ENCODE peak calls at places on chromosomes 5 and 9, in nine cellular contexts. One of them, this sample, is unnamed. For H3K27me3, the result is how much of the 10 kb centered on the place peaks cover.

GRCh38 chr5:1321576-1321975 is 23.3 kb downstream of the CLPTM1L start:
- DNase-seq in endodermal cell: peak
- DNase-seq in psoas muscle: no peak
- DNase-seq in HCT116: no peak
- DNase-seq in neural progenitor cell: no peak
- DNase-seq in heart left ventricle: no peak
- DNase-seq in SK-N-SH: no peak
- DNase-seq in thyroid gland: no peak
- DNase-seq in body of pancreas: no peak
- DNase-seq in this sample: no peak

GRCh38 chr9:109968702-109969450 is 188.9 kb downstream of the PALM2AKAP2 start:
- DNase-seq in neural progenitor cell: peak
- DNase-seq in body of pancreas: no peak
- DNase-seq in heart left ventricle: no peak
- DNase-seq in thyroid gland: peak
- DNase-seq in SK-N-SH: no peak
- DNase-seq in psoas muscle: no peak
- DNase-seq in endodermal cell: peak
- DNase-seq in HCT116: no peak
- DNase-seq in this sample: no peak

GRCh38 chr9:4725706-4726442 is 15.1 kb downstream of the AK3 start:
- DNase-seq in heart left ventricle: no peak
- DNase-seq in neural progenitor cell: no peak
- DNase-seq in SK-N-SH: no peak
- DNase-seq in HCT116: no peak
- DNase-seq in body of pancreas: no peak
- DNase-seq in endodermal cell: no peak
- DNase-seq in psoas muscle: no peak
- DNase-seq in thyroid gland: no peak
- DNase-seq in this sample: no peak

GRCh38 chr5:8445139-8445538 is 576.2 kb downstream of the MTRR start:
- DNase-seq in endodermal cell: no peak
- DNase-seq in SK-N-SH: no peak
- DNase-seq in neural progenitor cell: no peak
- DNase-seq in psoas muscle: no peak
- DNase-seq in thyroid gland: no peak
- DNase-seq in heart left ventricle: no peak
- DNase-seq in body of pancreas: no peak
- DNase-seq in HCT116: no peak
- DNase-seq in this sample: no peak

GRCh38 chr9:115117999-115118470 is at the start of gene TNC:
- DNase-seq in thyroid gland: peak
- DNase-seq in neural progenitor cell: peak
- DNase-seq in body of pancreas: peak
- DNase-seq in endodermal cell: peak
- DNase-seq in heart left ventricle: peak
- DNase-seq in HCT116: no peak
- DNase-seq in psoas muscle: peak
- DNase-seq in SK-N-SH: peak
- DNase-seq in this sample: no peak

GRCh38 chr9:110582156-110582555 is 2.6 kb upstream of the SVEP1 start:
- DNase-seq in thyroid gland: no peak
- DNase-seq in endodermal cell: peak
- DNase-seq in body of pancreas: no peak
- DNase-seq in psoas muscle: no peak
- DNase-seq in HCT116: no peak
- DNase-seq in SK-N-SH: no peak
- DNase-seq in heart left ventricle: no peak
- DNase-seq in neural progenitor cell: peak
- DNase-seq in this sample: no peak

GRCh38 chr5:67770431-67771025 is 445.0 kb upstream of the PIK3R1 start:
- DNase-seq in endodermal cell: no peak
- DNase-seq in HCT116: no peak
- DNase-seq in psoas muscle: no peak
- DNase-seq in SK-N-SH: no peak
- DNase-seq in body of pancreas: peak
- DNase-seq in neural progenitor cell: no peak
- DNase-seq in thyroid gland: peak
- DNase-seq in heart left ventricle: no peak
- DNase-seq in this sample: no peak

GRCh38 chr5:127290946-127291763 is 559 bp downstream of the MEGF10 start:
- DNase-seq in endodermal cell: peak
- DNase-seq in SK-N-SH: peak
- DNase-seq in thyroid gland: no peak
- DNase-seq in neural progenitor cell: peak
- DNase-seq in psoas muscle: no peak
- DNase-seq in body of pancreas: no peak
- DNase-seq in heart left ventricle: no peak
- DNase-seq in HCT116: no peak
- DNase-seq in this sample: no peak

GRCh38 chr9:112174223-112174964 is 703 bp downstream of the SUSD1 start:
- DNase-seq in body of pancreas: peak
- DNase-seq in HCT116: no peak
- DNase-seq in endodermal cell: peak
- DNase-seq in thyroid gland: peak
- DNase-seq in SK-N-SH: peak
- DNase-seq in heart left ventricle: peak
- DNase-seq in psoas muscle: peak
- DNase-seq in neural progenitor cell: peak
- DNase-seq in this sample: no peak

GRCh38 chr9:112174965-112175795 is at the start of gene SUSD1:
- DNase-seq in neural progenitor cell: peak
- DNase-seq in SK-N-SH: peak
- DNase-seq in HCT116: no peak
- DNase-seq in body of pancreas: peak
- DNase-seq in thyroid gland: peak
- DNase-seq in heart left ventricle: peak
- DNase-seq in endodermal cell: peak
- DNase-seq in psoas muscle: peak
- DNase-seq in this sample: no peak

GRCh38 chr9:112170968-112171367 is 4.1 kb downstream of the SUSD1 start:
- DNase-seq in neural progenitor cell: no peak
- DNase-seq in endodermal cell: no peak
- DNase-seq in HCT116: no peak
- DNase-seq in thyroid gland: no peak
- DNase-seq in heart left ventricle: no peak
- DNase-seq in psoas muscle: no peak
- DNase-seq in SK-N-SH: no peak
- DNase-seq in body of pancreas: no peak
- DNase-seq in this sample: no peak

GRCh38 chr9:112175796-112176315 is 759 bp upstream of the SUSD1 start:
- DNase-seq in neural progenitor cell: peak
- DNase-seq in HCT116: no peak
- DNase-seq in endodermal cell: peak
- DNase-seq in SK-N-SH: no peak
- DNase-seq in psoas muscle: no peak
- DNase-seq in heart left ventricle: no peak
- DNase-seq in thyroid gland: no peak
- DNase-seq in body of pancreas: no peak
- DNase-seq in this sample: no peak

GRCh38 chr9:112173489-112174222 is 1.4 kb downstream of the SUSD1 start:
- DNase-seq in body of pancreas: no peak
- DNase-seq in endodermal cell: no peak
- DNase-seq in psoas muscle: no peak
- DNase-seq in neural progenitor cell: no peak
- DNase-seq in thyroid gland: no peak
- DNase-seq in HCT116: no peak
- DNase-seq in SK-N-SH: no peak
- DNase-seq in heart left ventricle: no peak
- DNase-seq in this sample: no peak
- H3K4me3 ChIP-seq in body of pancreas: no peak
- H3K4me3 ChIP-seq in endodermal cell: no peak
- H3K4me3 ChIP-seq in psoas muscle: peak
- H3K4me3 ChIP-seq in neural progenitor cell: no peak
- H3K4me3 ChIP-seq in thyroid gland: peak
- H3K4me3 ChIP-seq in HCT116: peak
- H3K4me3 ChIP-seq in SK-N-SH: no peak
- H3K4me3 ChIP-seq in heart left ventricle: no peak
- H3K4me3 ChIP-seq in this sample: no peak

GRCh38 chr9:98345011-98345410 is 89.6 kb upstream of the TBC1D2 start:
- DNase-seq in heart left ventricle: no peak
- DNase-seq in HCT116: no peak
- DNase-seq in neural progenitor cell: no peak
- DNase-seq in psoas muscle: no peak
- DNase-seq in endodermal cell: no peak
- DNase-seq in thyroid gland: no peak
- DNase-seq in body of pancreas: no peak
- DNase-seq in SK-N-SH: no peak
- DNase-seq in this sample: no peak

GRCh38 chr9:98347642-98348041 is 92.2 kb upstream of the TBC1D2 start:
- DNase-seq in endodermal cell: no peak
- DNase-seq in heart left ventricle: no peak
- DNase-seq in psoas muscle: no peak
- DNase-seq in SK-N-SH: no peak
- DNase-seq in body of pancreas: no peak
- DNase-seq in neural progenitor cell: no peak
- DNase-seq in HCT116: no peak
- DNase-seq in thyroid gland: no peak
- DNase-seq in this sample: no peak

GRCh38 chr9:98342819-98343208 is 87.4 kb upstream of the TBC1D2 start:
- DNase-seq in endodermal cell: no peak
- DNase-seq in neural progenitor cell: no peak
- DNase-seq in psoas muscle: no peak
- DNase-seq in SK-N-SH: no peak
- DNase-seq in body of pancreas: no peak
- DNase-seq in thyroid gland: no peak
- DNase-seq in heart left ventricle: no peak
- DNase-seq in HCT116: no peak
- DNase-seq in this sample: no peak

GRCh38 chr9:98342103-98342818 is 86.8 kb upstream of the TBC1D2 start:
- DNase-seq in body of pancreas: no peak
- DNase-seq in endodermal cell: no peak
- DNase-seq in SK-N-SH: no peak
- DNase-seq in neural progenitor cell: no peak
- DNase-seq in psoas muscle: no peak
- DNase-seq in thyroid gland: no peak
- DNase-seq in HCT116: no peak
- DNase-seq in heart left ventricle: no peak
- DNase-seq in this sample: no peak

DNA sequence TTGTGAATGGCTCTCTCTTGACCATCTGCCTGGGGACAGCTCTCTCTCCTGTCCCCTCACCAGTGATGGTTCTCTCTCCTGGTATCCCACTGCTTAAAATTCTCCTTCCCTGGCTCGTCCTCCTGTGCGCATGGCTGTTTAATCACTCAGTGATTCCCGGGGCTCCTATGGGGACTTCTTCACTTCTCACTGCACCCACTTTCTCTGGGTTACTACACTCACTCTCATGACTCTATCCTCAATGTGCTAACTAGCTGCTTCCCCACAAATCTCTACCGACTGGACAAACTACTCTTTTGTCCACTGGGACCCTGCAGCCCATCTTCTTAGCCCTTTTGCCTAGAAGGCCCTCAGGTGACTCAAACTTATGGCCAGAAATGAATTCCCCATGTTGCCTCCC is 89.1 kb upstream of the TBC1D2 start:
- DNase-seq in HCT116: no peak
- DNase-seq in body of pancreas: no peak
- DNase-seq in neural progenitor cell: no peak
- DNase-seq in thyroid gland: no peak
- DNase-seq in endodermal cell: no peak
- DNase-seq in heart left ventricle: no peak
- DNase-seq in SK-N-SH: no peak
- DNase-seq in psoas muscle: no peak
- DNase-seq in this sample: no peak
- TF ChIP-seq CTCF in HCT116: no peak
- TF ChIP-seq CTCF in body of pancreas: no peak
- TF ChIP-seq CTCF in neural progenitor cell: no peak
- TF ChIP-seq CTCF in thyroid gland: no peak
- TF ChIP-seq CTCF in endodermal cell: no peak
- TF ChIP-seq CTCF in heart left ventricle: no peak
- TF ChIP-seq CTCF in SK-N-SH: no peak
- TF ChIP-seq CTCF in psoas muscle: no peak
- TF ChIP-seq CTCF in this sample: no peak

GRCh38 chr5:145942202-145942601 is 5.8 kb downstream of the SH3RF2 start:
- DNase-seq in HCT116: no peak
- DNase-seq in thyroid gland: no peak
- DNase-seq in body of pancreas: peak
- DNase-seq in heart left ventricle: no peak
- DNase-seq in endodermal cell: no peak
- DNase-seq in SK-N-SH: no peak
- DNase-seq in psoas muscle: no peak
- DNase-seq in neural progenitor cell: no peak
- DNase-seq in this sample: no peak

GRCh38 chr5:145942749-145943148 is 6.4 kb downstream of the SH3RF2 start:
- DNase-seq in heart left ventricle: no peak
- DNase-seq in body of pancreas: no peak
- DNase-seq in SK-N-SH: no peak
- DNase-seq in thyroid gland: no peak
- DNase-seq in neural progenitor cell: no peak
- DNase-seq in endodermal cell: no peak
- DNase-seq in psoas muscle: no peak
- DNase-seq in HCT116: no peak
- DNase-seq in this sample: no peak

GRCh38 chr5:145941096-145941676 is 4.8 kb downstream of the SH3RF2 start:
- DNase-seq in SK-N-SH: no peak
- DNase-seq in neural progenitor cell: no peak
- DNase-seq in HCT116: no peak
- DNase-seq in heart left ventricle: no peak
- DNase-seq in psoas muscle: no peak
- DNase-seq in endodermal cell: no peak
- DNase-seq in body of pancreas: no peak
- DNase-seq in thyroid gland: peak
- DNase-seq in this sample: no peak

GRCh38 chr5:145943674-145944121 is 7.3 kb downstream of the SH3RF2 start:
- DNase-seq in endodermal cell: no peak
- DNase-seq in neural progenitor cell: no peak
- DNase-seq in psoas muscle: no peak
- DNase-seq in heart left ventricle: peak
- DNase-seq in HCT116: peak
- DNase-seq in body of pancreas: peak
- DNase-seq in thyroid gland: peak
- DNase-seq in SK-N-SH: no peak
- DNase-seq in this sample: no peak

GRCh38 chr5:145941677-145942130 is 5.3 kb downstream of the SH3RF2 start:
- DNase-seq in HCT116: peak
- DNase-seq in thyroid gland: no peak
- DNase-seq in heart left ventricle: no peak
- DNase-seq in SK-N-SH: no peak
- DNase-seq in neural progenitor cell: no peak
- DNase-seq in endodermal cell: no peak
- DNase-seq in body of pancreas: no peak
- DNase-seq in psoas muscle: no peak
- DNase-seq in this sample: no peak
- H3K27me3 ChIP-seq in HCT116: under half
- H3K27me3 ChIP-seq in thyroid gland: under half
- H3K27me3 ChIP-seq in heart left ventricle: under half
- H3K27me3 ChIP-seq in SK-N-SH: under half
- H3K27me3 ChIP-seq in neural progenitor cell: under half
- H3K27me3 ChIP-seq in endodermal cell: under half
- H3K27me3 ChIP-seq in body of pancreas: under half
- H3K27me3 ChIP-seq in psoas muscle: under half
- H3K27me3 ChIP-seq in this sample: under half

DNA sequence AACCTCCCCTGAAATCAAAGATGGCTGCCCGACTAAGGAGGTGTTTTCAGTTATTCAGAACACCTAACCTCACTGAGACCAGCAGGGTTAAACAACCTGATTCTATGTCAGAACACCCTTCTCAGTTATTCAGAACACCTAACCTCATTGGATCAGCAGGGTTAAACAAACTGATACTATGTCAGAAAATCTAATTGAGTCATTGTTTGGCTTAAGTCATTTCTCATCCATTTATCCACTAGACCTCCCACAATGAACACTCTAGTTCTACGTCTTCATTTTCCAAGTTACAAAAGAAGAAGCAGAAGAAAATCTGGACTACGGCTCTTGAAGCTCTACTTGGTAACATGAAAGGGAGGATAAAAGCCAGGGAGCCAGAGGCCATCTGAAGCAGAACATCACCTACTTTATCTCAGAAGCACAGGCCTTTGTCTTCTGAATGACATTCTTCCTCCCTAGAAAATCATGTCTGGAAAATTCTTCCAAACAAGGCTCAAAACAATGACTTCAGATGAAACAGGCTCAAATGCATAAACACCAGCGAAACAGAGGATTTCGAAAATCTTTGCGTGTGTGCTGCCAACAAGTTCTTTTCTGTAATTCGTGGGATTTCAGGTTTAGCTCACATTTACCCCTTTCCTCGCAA is 35.4 kb upstream of the TGFBI start:
- DNase-seq in body of pancreas: no peak
- DNase-seq in SK-N-SH: no peak
- DNase-seq in heart left ventricle: no peak
- DNase-seq in psoas muscle: no peak
- DNase-seq in endodermal cell: no peak
- DNase-seq in neural progenitor cell: no peak
- DNase-seq in thyroid gland: no peak
- DNase-seq in HCT116: no peak
- DNase-seq in this sample: peak
- H3K4me3 ChIP-seq in body of pancreas: no peak
- H3K4me3 ChIP-seq in SK-N-SH: peak
- H3K4me3 ChIP-seq in heart left ventricle: no peak
- H3K4me3 ChIP-seq in psoas muscle: no peak
- H3K4me3 ChIP-seq in endodermal cell: no peak
- H3K4me3 ChIP-seq in neural progenitor cell: no peak
- H3K4me3 ChIP-seq in thyroid gland: no peak
- H3K4me3 ChIP-seq in HCT116: no peak
- H3K4me3 ChIP-seq in this sample: no peak

This sample was measured in BJ.